ENCODE peak calls at places on chromosomes 4 and X, in nine cellular contexts. X is stomach, E is cardiac fibroblast, B is MM.1S, N is ovary, W is H1, K is AG04449, V is right lobe of liver, C is neural progenitor cell. Z is an unnamed sample.

GRCh38 chrX:96436105-96436504 is 248.5 kb upstream of the DIAPH2 start:
- DNase-seq in X (no peak), E (peak), B (no peak), N (no peak), W (no peak), K (peak), V (no peak), C (no peak), Z (peak)

GRCh38 chrX:153400146-153401132 is 711 bp downstream of the PNMA6E start:
- DNase-seq in X (peak), E (peak), B (peak), N (no peak), W (peak), K (no peak), V (no peak), C (peak), Z (no peak)

GRCh38 chr4:31059753-31060522 is 339.8 kb downstream of the PCDH7 start:
- DNase-seq in X (no peak), E (no peak), B (no peak), N (no peak), W (no peak), K (no peak), V (no peak), C (no peak), Z (peak)

GRCh38 chr4:37663552-37663951 is 22.6 kb downstream of the RELL1 start:
- DNase-seq in X (no peak), E (no peak), B (no peak), N (no peak), W (no peak), K (no peak), V (no peak), C (no peak), Z (no peak)

GRCh38 chrX:17520206-17520605 is 145.2 kb downstream of the NHS start:
- DNase-seq in X (no peak), E (no peak), B (no peak), N (no peak), W (no peak), K (no peak), V (no peak), C (no peak), Z (no peak)

GRCh38 chrX:77743720-77744119 is 42.3 kb downstream of the ATRX start:
- DNase-seq in X (no peak), E (no peak), B (peak), N (no peak), W (no peak), K (no peak), V (no peak), C (no peak), Z (no peak)

GRCh38 chrX:120408168-120408567 is 46.3 kb downstream of the ATP1B4 start:
- DNase-seq in X (no peak), E (no peak), B (no peak), N (no peak), W (no peak), K (no peak), V (no peak), C (no peak), Z (no peak)

GRCh38 chrX:110420771-110421498 is 62.3 kb downstream of the RTL9 start:
- DNase-seq in X (no peak), E (no peak), B (peak), N (no peak), W (no peak), K (no peak), V (no peak), C (no peak), Z (no peak)

GRCh38 chr4:135120190-135120589 is 918.6 kb upstream of the PABPC4L start:
- DNase-seq in X (no peak), E (peak), B (no peak), N (no peak), W (no peak), K (no peak), V (no peak), C (no peak), Z (no peak)

GRCh38 chr4:76987153-76987562 is 37.6 kb downstream of the SEPTIN11 start:
- DNase-seq in X (peak), E (peak), B (no peak), N (peak), W (no peak), K (peak), V (no peak), C (no peak), Z (no peak)

GRCh38 chrX:77440310-77440709 is 6.9 kb upstream of the FGF16 start:
- DNase-seq in X (no peak), E (no peak), B (no peak), N (no peak), W (no peak), K (no peak), V (no peak), C (no peak), Z (no peak)

GRCh38 chr4:72974694-72975487 is 94.6 kb downstream of the COX18 start:
- DNase-seq in X (no peak), E (peak), B (no peak), N (no peak), W (no peak), K (no peak), V (no peak), C (no peak), Z (peak)

GRCh38 chr4:41384992-41385391 is 128.3 kb downstream of the UCHL1 start:
- DNase-seq in X (peak), E (no peak), B (no peak), N (peak), W (no peak), K (no peak), V (peak), C (no peak), Z (no peak)

GRCh38 chr4:115113382-115114106 is at the start of gene NDST4:
- DNase-seq in X (no peak), E (no peak), B (no peak), N (no peak), W (no peak), K (no peak), V (no peak), C (peak), Z (peak)

GRCh38 chrX:78643874-78644273 is 15.3 kb downstream of the RTL3 start:
- DNase-seq in X (no peak), E (no peak), B (no peak), N (no peak), W (no peak), K (no peak), V (no peak), C (no peak), Z (no peak)

GRCh38 chr4:32032136-32032672 is 1312.0 kb downstream of the PCDH7 start:
- DNase-seq in X (no peak), E (no peak), B (no peak), N (no peak), W (no peak), K (no peak), V (no peak), C (no peak), Z (no peak)

GRCh38 chr4:146959692-146960091 is 14.0 kb upstream of the TTC29 start:
- DNase-seq in X (no peak), E (peak), B (no peak), N (no peak), W (no peak), K (no peak), V (no peak), C (no peak), Z (no peak)

GRCh38 chr4:90357117-90357710 is 230.0 kb downstream of the CCSER1 start:
- DNase-seq in X (no peak), E (peak), B (peak), N (no peak), W (no peak), K (peak), V (no peak), C (peak), Z (peak)

GRCh38 chr4:73417973-73418372 is 13.9 kb downstream of the ALB start:
- DNase-seq in X (no peak), E (peak), B (no peak), N (no peak), W (no peak), K (no peak), V (no peak), C (peak), Z (no peak)

GRCh38 chrX:130523460-130524394 is 121.9 kb downstream of the RBMX2 start:
- DNase-seq in X (peak), E (peak), B (no peak), N (peak), W (peak), K (no peak), V (no peak), C (peak), Z (peak)

GRCh38 chr4:72314869-72315268 is 254.2 kb downstream of the ADAMTS3 start:
- DNase-seq in X (no peak), E (peak), B (no peak), N (no peak), W (no peak), K (peak), V (no peak), C (no peak), Z (peak)

GRCh38 chr4:13543091-13543581 is 1.2 kb downstream of the NKX3-2 start:
- DNase-seq in X (no peak), E (no peak), B (peak), N (no peak), W (peak), K (no peak), V (no peak), C (no peak), Z (no peak)

GRCh38 chr4:13541720-13542576 is 2.4 kb downstream of the NKX3-2 start:
- DNase-seq in X (no peak), E (no peak), B (no peak), N (no peak), W (peak), K (no peak), V (no peak), C (peak), Z (peak)

GRCh38 chr4:13541176-13541604 is 3.1 kb downstream of the NKX3-2 start:
- DNase-seq in X (no peak), E (no peak), B (no peak), N (no peak), W (peak), K (no peak), V (no peak), C (no peak), Z (no peak)

GRCh38 chr4:13543648-13544555 is at the start of gene NKX3-2:
- DNase-seq in X (no peak), E (no peak), B (no peak), N (no peak), W (peak), K (no peak), V (no peak), C (peak), Z (no peak)

GRCh38 chr4:13542577-13543042 is 1.7 kb downstream of the NKX3-2 start:
- DNase-seq in X (no peak), E (no peak), B (peak), N (no peak), W (peak), K (no peak), V (no peak), C (no peak), Z (no peak)
- H3K4me3 ChIP-seq in X (peak), E (no peak), B (no peak), N (no peak), W (no peak), K (no peak), V (no peak), C (peak), Z (no peak)

DNA sequence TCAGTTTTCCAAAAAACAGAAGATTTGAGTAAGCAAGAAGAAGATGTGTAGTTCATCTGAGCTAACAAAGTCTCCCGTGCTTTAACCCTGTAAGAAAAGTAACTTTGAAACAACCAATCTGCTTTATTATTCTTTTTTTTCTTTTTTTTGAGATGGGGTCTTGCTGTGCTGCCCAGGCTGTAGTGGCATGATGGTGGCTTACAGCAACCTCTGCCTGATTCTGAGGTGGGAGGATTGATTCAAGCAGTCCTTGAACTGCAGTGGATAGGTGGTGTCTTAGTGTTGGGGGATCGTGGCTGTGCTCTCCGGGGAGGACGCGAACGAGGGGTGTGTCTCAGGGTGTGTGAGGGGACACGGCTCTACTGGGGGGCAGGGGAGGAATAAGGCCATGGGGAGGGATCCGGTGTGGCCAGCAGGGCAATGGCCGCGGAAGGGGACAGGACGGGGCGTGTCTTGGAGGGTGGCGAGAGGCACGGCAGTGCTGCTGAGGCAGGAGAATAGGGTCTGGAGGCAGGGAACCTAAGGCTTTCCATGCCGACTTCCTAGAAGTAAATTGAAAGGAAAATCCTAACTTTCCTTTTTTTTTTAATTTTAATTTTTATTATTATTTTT is 2.4 kb downstream of the ARSD start:
- DNase-seq in X (no peak), E (no peak), B (no peak), N (no peak), W (no peak), K (no peak), V (no peak), C (no peak), Z (no peak)
- TF ChIP-seq CTCF in X (no peak), E (no peak), B (no peak), N (no peak), W (no peak), K (no peak), V (no peak), C (no peak), Z (no peak)

GRCh38 chr4:174215936-174216699 is 67.3 kb downstream of the FBXO8 start:
- DNase-seq in X (no peak), E (no peak), B (no peak), N (no peak), W (no peak), K (no peak), V (no peak), C (peak), Z (no peak)
- H3K4me3 ChIP-seq in X (no peak), E (no peak), B (no peak), N (no peak), W (no peak), K (no peak), V (no peak), C (no peak), Z (no peak)

GRCh38 chrX:105880491-105880890 is 58.2 kb downstream of the NRK start:
- DNase-seq in X (no peak), E (no peak), B (no peak), N (no peak), W (no peak), K (no peak), V (no peak), C (no peak), Z (no peak)

GRCh38 chrX:105874790-105875189 is 52.5 kb downstream of the NRK start:
- DNase-seq in X (no peak), E (no peak), B (no peak), N (no peak), W (no peak), K (no peak), V (no peak), C (no peak), Z (no peak)

GRCh38 chrX:105872921-105873320 is 50.6 kb downstream of the NRK start:
- DNase-seq in X (no peak), E (peak), B (no peak), N (no peak), W (no peak), K (no peak), V (no peak), C (no peak), Z (no peak)

DNA sequence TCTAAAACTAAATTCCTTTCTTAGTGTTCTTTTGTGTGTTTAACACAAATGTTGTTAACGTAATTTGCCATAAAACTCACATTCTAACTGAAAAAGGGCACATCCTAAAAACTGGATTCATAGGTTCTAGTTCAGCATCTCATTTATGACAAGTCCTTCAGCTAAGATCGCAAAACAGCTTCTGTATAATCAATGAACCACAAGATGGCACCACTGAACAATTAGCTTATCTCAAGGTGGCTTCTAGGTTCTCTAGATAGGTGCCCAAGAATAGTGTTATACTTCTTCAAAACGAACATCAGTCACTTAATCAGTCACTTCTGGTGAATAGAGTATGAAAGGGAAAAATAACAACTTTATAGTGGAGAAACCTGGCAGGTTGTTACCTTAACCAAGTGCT is 54.3 kb downstream of the NRK start:
- DNase-seq in X (no peak), E (peak), B (peak), N (no peak), W (no peak), K (no peak), V (no peak), C (peak), Z (peak)
- TF ChIP-seq CTCF in X (no peak), E (no peak), B (peak), N (no peak), W (peak), K (peak), V (peak), C (peak), Z (peak)

DNA sequence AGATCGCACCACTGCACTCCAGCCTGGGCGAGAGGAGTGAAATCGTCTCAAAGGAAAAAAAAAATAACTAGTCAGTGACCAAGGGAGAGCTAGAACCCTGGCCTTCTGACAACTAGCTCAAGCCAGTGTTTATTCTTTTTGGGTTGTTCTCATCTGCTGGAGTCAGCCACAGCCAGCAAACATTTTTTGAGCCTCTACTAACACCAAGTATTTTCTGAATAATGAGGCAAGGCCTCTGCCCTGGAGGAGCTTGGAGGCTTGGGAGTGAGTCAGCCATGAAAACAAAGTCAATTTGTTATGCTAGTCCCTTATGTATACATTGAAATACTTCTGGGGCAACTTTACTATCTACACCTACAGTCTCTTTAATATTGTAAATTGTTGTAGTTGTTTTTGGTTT is 46.5 kb downstream of the TMA16 start:
- DNase-seq in X (no peak), E (peak), B (no peak), N (no peak), W (no peak), K (peak), V (no peak), C (no peak), Z (peak)
- H3K4me3 ChIP-seq in X (no peak), E (no peak), B (no peak), N (no peak), W (no peak), K (no peak), V (no peak), C (no peak), Z (no peak)

GRCh38 chr4:46274717-46275116 is 115.2 kb downstream of the GABRA2 start:
- DNase-seq in X (no peak), E (no peak), B (no peak), N (no peak), W (no peak), K (no peak), V (no peak), C (peak), Z (no peak)
- TF ChIP-seq CTCF in X (no peak), E (no peak), B (peak), N (no peak), W (peak), K (no peak), V (no peak), C (peak), Z (no peak)

GRCh38 chr4:153529646-153530045 is 63.5 kb downstream of the TMEM131L start:
- DNase-seq in X (no peak), E (peak), B (no peak), N (no peak), W (no peak), K (no peak), V (no peak), C (no peak), Z (no peak)
- H3K4me3 ChIP-seq in X (no peak), E (no peak), B (no peak), N (no peak), W (no peak), K (no peak), V (no peak), C (no peak), Z (no peak)

GRCh38 chr4:138522366-138522765 is 280.2 kb upstream of the SLC7A11 start:
- DNase-seq in X (no peak), E (peak), B (peak), N (no peak), W (no peak), K (no peak), V (no peak), C (peak), Z (peak)
- TF ChIP-seq CTCF in X (no peak), E (peak), B (peak), N (no peak), W (peak), K (peak), V (peak), C (peak), Z (peak)

GRCh38 chrX:30812326-30812725 is 76.7 kb downstream of the TAB3 start:
- DNase-seq in X (no peak), E (no peak), B (no peak), N (no peak), W (no peak), K (no peak), V (no peak), C (no peak), Z (no peak)
- H3K4me3 ChIP-seq in X (no peak), E (no peak), B (no peak), N (no peak), W (no peak), K (no peak), V (no peak), C (no peak), Z (no peak)